ENCODE peak calls at places on chromosomes 6 and 20, in five cellular contexts. One of them, this sample, is unnamed. For H3K36me3 and H3K4me1, the result is how much of the 10 kb centered on the place peaks cover.

GRCh38 chr6:149043476-149044130 is 273.9 kb upstream of the TAB2 start:
- DNase-seq in adrenal gland: no peak
- DNase-seq in IMR-90: no peak
- DNase-seq in cardiac muscle cell: no peak
- DNase-seq in psoas muscle: no peak
- DNase-seq in this sample: no peak

GRCh38 chr20:61185841-61186601 is 66.0 kb upstream of the CDH4 start:
- DNase-seq in cardiac muscle cell: no peak
- DNase-seq in adrenal gland: no peak
- DNase-seq in psoas muscle: no peak
- DNase-seq in IMR-90: peak
- DNase-seq in this sample: no peak

GRCh38 chr6:21438986-21439352 is 154.6 kb upstream of the SOX4 start:
- DNase-seq in adrenal gland: no peak
- DNase-seq in cardiac muscle cell: no peak
- DNase-seq in IMR-90: no peak
- DNase-seq in psoas muscle: no peak
- DNase-seq in this sample: no peak

GRCh38 chr6:118565317-118565960 is 17.3 kb downstream of the PLN start:
- DNase-seq in adrenal gland: no peak
- DNase-seq in psoas muscle: no peak
- DNase-seq in cardiac muscle cell: peak
- DNase-seq in IMR-90: peak
- DNase-seq in this sample: no peak

GRCh38 chr6:83442752-83443151 is 11.9 kb upstream of the ME1 start:
- DNase-seq in IMR-90: peak
- DNase-seq in cardiac muscle cell: no peak
- DNase-seq in psoas muscle: no peak
- DNase-seq in adrenal gland: no peak
- DNase-seq in this sample: no peak

GRCh38 chr20:48716086-48716485 is 111.7 kb downstream of the PREX1 start:
- DNase-seq in IMR-90: no peak
- DNase-seq in cardiac muscle cell: no peak
- DNase-seq in adrenal gland: no peak
- DNase-seq in psoas muscle: no peak
- DNase-seq in this sample: no peak

GRCh38 chr6:147852772-147853171 is 344.3 kb downstream of the SAMD5 start:
- DNase-seq in psoas muscle: no peak
- DNase-seq in cardiac muscle cell: no peak
- DNase-seq in IMR-90: peak
- DNase-seq in adrenal gland: no peak
- DNase-seq in this sample: no peak

GRCh38 chr20:2109425-2110210 is 8.0 kb downstream of the STK35 start:
- DNase-seq in cardiac muscle cell: peak
- DNase-seq in IMR-90: no peak
- DNase-seq in psoas muscle: peak
- DNase-seq in adrenal gland: peak
- DNase-seq in this sample: no peak

GRCh38 chr6:17494177-17494576 is 100.8 kb downstream of the CAP2 start:
- DNase-seq in cardiac muscle cell: no peak
- DNase-seq in IMR-90: no peak
- DNase-seq in adrenal gland: no peak
- DNase-seq in psoas muscle: no peak
- DNase-seq in this sample: no peak

GRCh38 chr20:34437330-34437986 is 74.4 kb downstream of the ITCH start:
- DNase-seq in IMR-90: peak
- DNase-seq in psoas muscle: no peak
- DNase-seq in cardiac muscle cell: peak
- DNase-seq in adrenal gland: no peak
- DNase-seq in this sample: no peak

GRCh38 chr6:48766349-48766748 is 655.4 kb upstream of the PTCHD4 start:
- DNase-seq in IMR-90: peak
- DNase-seq in cardiac muscle cell: no peak
- DNase-seq in adrenal gland: no peak
- DNase-seq in psoas muscle: no peak
- DNase-seq in this sample: no peak

GRCh38 chr20:62743777-62744317 is 35.2 kb downstream of the NTSR1 start:
- DNase-seq in IMR-90: no peak
- DNase-seq in psoas muscle: no peak
- DNase-seq in adrenal gland: no peak
- DNase-seq in cardiac muscle cell: no peak
- DNase-seq in this sample: peak

GRCh38 chr6:3136361-3136760 is 17.9 kb downstream of the BPHL start:
- DNase-seq in adrenal gland: no peak
- DNase-seq in cardiac muscle cell: no peak
- DNase-seq in psoas muscle: no peak
- DNase-seq in IMR-90: no peak
- DNase-seq in this sample: no peak
- H3K36me3 ChIP-seq in adrenal gland: under half
- H3K36me3 ChIP-seq in cardiac muscle cell: half or more
- H3K36me3 ChIP-seq in psoas muscle: under half
- H3K36me3 ChIP-seq in IMR-90: under half
- H3K36me3 ChIP-seq in this sample: under half

DNA sequence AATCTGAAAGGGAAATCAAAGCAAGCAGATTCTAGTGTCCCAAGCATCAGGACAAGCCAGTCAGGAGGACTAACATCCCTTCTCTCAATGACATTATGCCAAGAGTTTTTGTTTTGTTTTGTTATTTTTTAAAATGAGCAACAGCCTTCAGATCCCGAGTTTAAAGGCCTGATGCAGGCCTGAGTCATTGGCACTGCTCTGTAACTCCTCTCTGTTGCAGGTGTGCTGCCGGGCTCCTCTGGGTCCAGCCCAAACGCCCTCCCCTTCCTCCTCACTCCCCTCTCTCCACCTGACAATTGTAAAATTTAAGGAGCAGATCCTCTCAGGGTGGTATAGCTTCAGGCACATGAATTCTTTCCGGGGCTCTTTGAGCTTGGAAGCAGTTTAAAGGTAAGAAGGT is 502.0 kb downstream of the BMP2 start:
- DNase-seq in psoas muscle: no peak
- DNase-seq in adrenal gland: no peak
- DNase-seq in IMR-90: no peak
- DNase-seq in cardiac muscle cell: no peak
- DNase-seq in this sample: no peak
- TF ChIP-seq CTCF in psoas muscle: no peak
- TF ChIP-seq CTCF in adrenal gland: no peak
- TF ChIP-seq CTCF in IMR-90: no peak
- TF ChIP-seq CTCF in cardiac muscle cell: no peak
- TF ChIP-seq CTCF in this sample: no peak

GRCh38 chr6:35397806-35398418 is 54.2 kb upstream of the FANCE start:
- DNase-seq in psoas muscle: no peak
- DNase-seq in cardiac muscle cell: no peak
- DNase-seq in IMR-90: no peak
- DNase-seq in adrenal gland: no peak
- DNase-seq in this sample: no peak
- H3K4me1 ChIP-seq in psoas muscle: under half
- H3K4me1 ChIP-seq in cardiac muscle cell: under half
- H3K4me1 ChIP-seq in IMR-90: under half
- H3K4me1 ChIP-seq in adrenal gland: under half
- H3K4me1 ChIP-seq in this sample: under half

GRCh38 chr20:24970743-24971142 is 21.7 kb downstream of the CST7 start:
- DNase-seq in adrenal gland: no peak
- DNase-seq in cardiac muscle cell: no peak
- DNase-seq in IMR-90: no peak
- DNase-seq in psoas muscle: no peak
- DNase-seq in this sample: peak
- H3K36me3 ChIP-seq in adrenal gland: half or more
- H3K36me3 ChIP-seq in cardiac muscle cell: under half
- H3K36me3 ChIP-seq in IMR-90: under half
- H3K36me3 ChIP-seq in psoas muscle: under half
- H3K36me3 ChIP-seq in this sample: half or more